ENCODE peak calls at places on chromosomes 6 and 20, in six cellular contexts. L is ascending aorta, W is right cardiac atrium, I is tibial nerve, V is endothelial cell of umbilical vein, X is fibroblast of lung. U is an unnamed sample.

GRCh38 chr6:138161434-138162103 is at the start of gene ARFGEF3:
- DNase-seq in L (peak; percentile 65), I (peak; percentile 14), W (peak; percentile 75), X (no peak), V (peak; percentile 42), U (no peak)

GRCh38 chr6:15690451-15690961 is 27.7 kb upstream of the DTNBP1 start:
- DNase-seq in V (peak; percentile 19), X (no peak), I (no peak), L (no peak), W (no peak), U (no peak)

GRCh38 chr6:15855311-15855710 is 192.5 kb upstream of the DTNBP1 start:
- DNase-seq in X (no peak), V (no peak), L (no peak), I (no peak), W (no peak), U (no peak)

GRCh38 chr20:45100563-45101245 is at the start of gene KCNS1:
- DNase-seq in I (no peak), L (no peak), X (no peak), V (peak; percentile 25), W (peak; percentile 59), U (no peak)

GRCh38 chr20:20076297-20077065 is 24.1 kb downstream of the CFAP61 start:
- DNase-seq in W (no peak), V (no peak), X (peak; percentile 84), I (no peak), L (no peak), U (no peak)

GRCh38 chr6:119090256-119090655 is 11.8 kb upstream of the FAM184A start:
- DNase-seq in I (no peak), L (no peak), V (no peak), W (no peak), X (no peak), U (no peak)

GRCh38 chr20:48298851-48299484 is 513.7 kb upstream of the SULF2 start:
- DNase-seq in X (peak; percentile 93), I (no peak), W (no peak), L (no peak), V (peak; percentile 96), U (no peak)

GRCh38 chr20:40880063-40880715 is 148.4 kb upstream of the TOP1 start:
- DNase-seq in W (no peak), X (no peak), V (no peak), I (no peak), L (no peak), U (no peak)

GRCh38 chr20:8401491-8401890 is 269.4 kb downstream of the PLCB1 start:
- DNase-seq in X (no peak), I (no peak), V (no peak), W (no peak), L (no peak), U (no peak)

GRCh38 chr6:90175627-90176538 is 120.8 kb downstream of the BACH2 start:
- DNase-seq in V (no peak), I (no peak), X (no peak), W (no peak), L (peak; percentile 75), U (no peak)

GRCh38 chr6:56026461-56027180 is 151.2 kb upstream of the BMP5 start:
- DNase-seq in I (no peak), V (peak; percentile 74), W (no peak), X (no peak), L (no peak), U (no peak)

GRCh38 chr6:45507156-45507555 is 129.4 kb upstream of the SUPT3H start:
- DNase-seq in V (no peak), I (no peak), L (no peak), X (no peak), W (no peak), U (no peak)

GRCh38 chr20:40797425-40797824 is 108.4 kb upstream of the MAFB start:
- DNase-seq in V (no peak), W (no peak), I (no peak), L (no peak), X (peak; percentile 18), U (no peak)

GRCh38 chr20:39893013-39893685 is 795.9 kb downstream of the MAFB start:
- DNase-seq in X (peak; percentile 82), V (no peak), L (no peak), W (no peak), I (no peak), U (no peak)

GRCh38 chr6:22147983-22148797 is 148.6 kb downstream of the PRL start:
- DNase-seq in W (peak; percentile 55), X (peak; percentile 84), L (no peak), V (peak; percentile 84), I (no peak), U (no peak)

GRCh38 chr6:144415014-144415413 is 129.9 kb downstream of the UTRN start:
- DNase-seq in W (no peak), L (no peak), X (peak; percentile 75), V (peak; percentile 48), I (no peak), U (no peak)

GRCh38 chr6:160348209-160348551 is at the start of gene SLC22A3:
- DNase-seq in W (peak; percentile 74), L (no peak), X (no peak), I (no peak), V (no peak), U (no peak)

GRCh38 chr6:154593122-154593521 is 82.6 kb upstream of the CNKSR3 start:
- DNase-seq in X (no peak), W (no peak), L (no peak), V (no peak), I (no peak), U (no peak)

GRCh38 chr20:32482251-32483220 is 102.6 kb downstream of the NOL4L start:
- DNase-seq in I (no peak), L (no peak), V (peak; percentile 35), W (peak; percentile 84), X (no peak), U (no peak)

GRCh38 chr6:129966125-129966524 is 52.3 kb upstream of the L3MBTL3 start:
- DNase-seq in L (no peak), V (no peak), W (no peak), X (no peak), I (no peak), U (no peak)

GRCh38 chr6:28695671-28696537 is 170.2 kb downstream of the GPX5 start:
- DNase-seq in L (no peak), V (no peak), W (no peak), X (no peak), I (no peak), U (no peak)

GRCh38 chr6:35977308-35977707 is 47.1 kb downstream of the SLC26A8 start:
- DNase-seq in V (no peak), I (no peak), W (no peak), L (no peak), X (no peak), U (no peak)

GRCh38 chr20:52001999-52002666 is 189.4 kb downstream of the ZFP64 start:
- DNase-seq in L (no peak), X (no peak), V (peak; percentile 93), W (no peak), I (no peak), U (no peak)

GRCh38 chr6:70166088-70166958 is 136.6 kb downstream of the COL9A1 start:
- DNase-seq in W (peak; percentile 60), L (no peak), V (peak; percentile 21), X (peak; percentile 46), I (peak; percentile 19), U (no peak)
- H3K4me1 ChIP-seq in W (no peaks in the 10 kb centered on the region), L (no peaks in the 10 kb centered on the region), V (no peaks in the 10 kb centered on the region), X (no peaks in the 10 kb centered on the region), I (no peaks in the 10 kb centered on the region), U (no peaks in the 10 kb centered on the region)

DNA sequence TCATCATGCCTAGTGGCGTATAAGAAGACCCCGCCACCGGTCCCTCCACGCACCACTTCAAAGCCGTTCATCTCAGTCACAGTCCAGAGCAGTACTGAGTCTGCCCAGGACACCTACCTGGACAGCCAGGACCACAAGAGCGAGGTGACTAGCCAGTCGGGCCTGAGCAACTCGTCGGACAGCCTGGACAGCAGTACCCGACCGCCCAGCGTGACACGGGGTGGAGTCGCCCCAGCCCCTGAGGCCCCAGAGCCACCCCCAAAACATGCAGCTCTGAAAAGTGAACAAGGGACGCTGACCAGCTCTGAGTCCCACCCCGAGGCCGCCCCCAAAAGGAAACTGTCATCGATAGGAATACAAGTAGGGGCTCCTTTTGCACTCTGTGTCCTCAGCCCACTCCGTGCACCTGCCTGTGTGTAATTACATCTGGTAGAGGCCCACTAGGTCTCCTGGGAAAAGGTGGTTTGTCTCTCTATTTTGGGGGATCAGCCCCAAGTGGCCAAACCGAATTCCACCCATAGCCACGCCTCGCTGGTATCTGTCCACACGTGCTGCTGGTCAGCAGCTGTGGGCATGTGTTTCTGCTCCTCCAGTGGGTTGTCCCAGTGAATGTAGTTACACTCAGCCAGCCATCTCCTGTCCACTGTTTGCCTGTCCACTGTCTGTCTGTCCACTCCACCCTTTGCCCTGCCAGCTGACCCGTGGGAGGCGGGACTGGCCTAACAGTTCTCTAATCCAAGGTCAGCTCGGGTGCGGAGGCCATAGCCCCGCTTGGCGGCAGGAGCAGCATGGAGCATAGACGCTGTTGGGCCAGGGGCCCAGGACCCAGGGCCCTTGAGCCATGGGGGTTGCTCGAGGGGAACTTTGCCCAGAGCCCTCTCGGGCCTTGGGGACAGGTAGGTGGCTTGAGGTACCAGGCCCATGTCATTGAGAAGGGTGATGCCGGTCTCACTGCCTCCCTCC is 44.3 kb upstream of the MYL9 start:
- DNase-seq in W (no peak), V (no peak), I (no peak), X (no peak), L (no peak), U (no peak)
- H3K4me1 ChIP-seq in W (peaks cover 16% of the 10 kb centered on the region), V (peaks cover 15% of the 10 kb centered on the region), I (no peaks in the 10 kb centered on the region), X (peaks cover 19% of the 10 kb centered on the region), L (peaks cover 31% of the 10 kb centered on the region), U (peaks cover 28% of the 10 kb centered on the region)

DNA sequence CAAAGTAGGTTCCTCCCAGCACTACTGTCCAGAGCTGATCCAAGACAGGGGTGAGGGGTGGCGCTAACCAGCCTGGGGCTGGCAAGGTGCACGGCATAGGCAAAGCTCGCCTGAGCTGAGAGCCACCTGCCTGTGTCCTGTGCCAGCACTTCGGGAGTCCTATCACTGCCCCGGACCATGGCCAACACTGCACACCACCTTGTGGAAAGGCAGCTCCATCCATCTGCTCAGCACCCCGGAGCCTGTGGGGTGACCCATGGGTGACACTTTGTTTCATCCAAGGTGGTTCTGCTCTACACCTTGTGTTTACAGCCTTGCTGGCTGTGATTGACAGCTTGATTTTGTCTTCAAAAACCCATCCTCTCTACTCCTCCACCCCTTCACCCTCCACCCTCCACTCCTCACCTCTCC is 32.9 kb upstream of the GATA5 start:
- DNase-seq in W (no peak), X (no peak), V (no peak), L (no peak), I (no peak), U (no peak)
- H3K4me1 ChIP-seq in W (no peaks in the 10 kb centered on the region), X (no peaks in the 10 kb centered on the region), V (no peaks in the 10 kb centered on the region), L (no peaks in the 10 kb centered on the region), I (no peaks in the 10 kb centered on the region), U (no peaks in the 10 kb centered on the region)

GRCh38 chr6:19417713-19418112 is 419.5 kb upstream of the ID4 start:
- DNase-seq in L (no peak), V (no peak), X (peak; percentile 28), W (no peak), I (no peak), U (no peak)

GRCh38 chr6:19415605-19416326 is 421.4 kb upstream of the ID4 start:
- DNase-seq in W (no peak), X (peak; percentile 49), V (no peak), I (no peak), L (no peak), U (no peak)

GRCh38 chr6:19413323-19413722 is 423.8 kb upstream of the ID4 start:
- DNase-seq in X (peak; percentile 76), W (no peak), L (no peak), V (no peak), I (no peak), U (no peak)

DNA sequence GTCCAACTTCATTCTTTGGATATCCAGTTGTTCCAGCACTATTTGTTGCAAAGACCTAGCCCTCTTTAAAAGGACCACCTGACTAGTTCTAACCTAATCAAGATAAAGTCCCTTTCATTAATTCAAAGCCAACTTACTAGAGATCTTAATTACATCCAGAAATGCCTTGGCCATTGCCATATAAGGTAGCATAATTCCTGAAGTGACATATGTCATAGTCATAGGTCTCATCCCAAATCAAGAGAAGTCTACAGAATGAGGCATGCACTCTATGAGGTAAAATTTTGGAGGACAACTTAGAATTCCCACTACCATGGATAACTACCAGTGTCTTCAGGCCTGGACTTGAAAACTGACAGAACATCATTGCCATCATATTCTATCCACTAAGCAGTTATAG is 420.4 kb upstream of the ID4 start:
- DNase-seq in I (no peak), W (no peak), L (no peak), V (no peak), X (no peak), U (no peak)
- H3K4me1 ChIP-seq in I (no peaks in the 10 kb centered on the region), W (no peaks in the 10 kb centered on the region), L (no peaks in the 10 kb centered on the region), V (no peaks in the 10 kb centered on the region), X (no peaks in the 10 kb centered on the region), U (no peaks in the 10 kb centered on the region)

U was measured in tibial artery.